ENCODE peak calls at places on chromosomes 12 and 14, in ten cellular contexts. N is HFFc6; Q is foreskin fibroblast; E is AG04450; G is NCI-H1105; X is stimulated activated CD4-positive, alpha-beta T cell treated with anti-CD3 and anti-CD28 coated beads, Interleukin-2, amount 100 ng/mL, for 48 hours; W is cardiac muscle cell; T is SK-N-SH; Y is lung; A is NT2/D1. C is an unnamed sample.

GRCh38 chr12:38905480-38906351 is at the start of gene CPNE8:
- DNase-seq in N (no peak), Q (peak; percentile 66), E (no peak), G (no peak), X (peak; percentile 29), W (peak; percentile 19), T (peak; percentile 55), Y (peak; percentile 78), A (peak; percentile 35), C (no peak)

GRCh38 chr12:25558566-25558965 is 5.5 kb upstream of the LMNTD1 start:
- DNase-seq in N (no peak), Q (peak; percentile 12), E (no peak), G (no peak), X (no peak), W (no peak), T (no peak), Y (no peak), A (no peak), C (no peak)

GRCh38 chr12:124053855-124054254 is 80.8 kb downstream of the ZNF664 start:
- DNase-seq in N (peak; percentile 48), Q (peak; percentile 66), E (peak; percentile 18), G (no peak), X (no peak), W (peak; percentile 73), T (peak; percentile 44), Y (peak; percentile 49), A (peak; percentile 69), C (peak; percentile 14)

GRCh38 chr12:102645968-102646367 is 165.6 kb upstream of the IGF1 start:
- DNase-seq in N (no peak), Q (no peak), E (no peak), G (no peak), X (no peak), W (no peak), T (no peak), Y (no peak), A (no peak), C (no peak)

GRCh38 chr12:104234926-104235499 is 19.4 kb downstream of the TXNRD1 start:
- DNase-seq in N (no peak), Q (no peak), E (no peak), G (no peak), X (no peak), W (no peak), T (no peak), Y (no peak), A (no peak), C (no peak)

GRCh38 chr12:50442178-50442908 is 41.7 kb downstream of the LARP4 start:
- DNase-seq in N (no peak), Q (no peak), E (no peak), G (no peak), X (no peak), W (no peak), T (no peak), Y (no peak), A (no peak), C (no peak)

GRCh38 chr12:120261951-120262851 is 3.3 kb downstream of the PXN start:
- DNase-seq in N (peak; percentile 55), Q (peak; percentile 62), E (no peak), G (no peak), X (no peak), W (no peak), T (no peak), Y (no peak), A (no peak), C (no peak)

GRCh38 chr12:50081096-50081808 is 3.9 kb upstream of the SMARCD1 start:
- DNase-seq in N (no peak), Q (no peak), E (no peak), G (no peak), X (no peak), W (no peak), T (no peak), Y (no peak), A (no peak), C (no peak)

GRCh38 chr14:91614187-91614586 is 104.1 kb upstream of the PPP4R3A start:
- DNase-seq in N (no peak), Q (peak; percentile 17), E (no peak), G (no peak), X (no peak), W (no peak), T (no peak), Y (no peak), A (no peak), C (no peak)

GRCh38 chr12:89648211-89648930 is 60.3 kb downstream of the ATP2B1 start:
- DNase-seq in N (peak; percentile 1), Q (peak; percentile 48), E (no peak), G (no peak), X (no peak), W (peak; percentile 34), T (peak; percentile 13), Y (no peak), A (peak; percentile 76), C (no peak)

GRCh38 chr12:48999371-49000131 is at the start of gene DDN:
- DNase-seq in N (peak; percentile 53), Q (peak; percentile 67), E (no peak), G (no peak), X (no peak), W (peak; percentile 83), T (peak; percentile 86), Y (no peak), A (no peak), C (peak; percentile 12)

GRCh38 chr14:95467232-95467631 is 49.2 kb downstream of the SYNE3 start:
- DNase-seq in N (no peak), Q (no peak), E (no peak), G (no peak), X (no peak), W (no peak), T (no peak), Y (peak; percentile 49), A (no peak), C (no peak)

GRCh38 chr14:99725774-99726537 is 41.9 kb downstream of the CYP46A1 start:
- DNase-seq in N (no peak), Q (no peak), E (no peak), G (no peak), X (no peak), W (no peak), T (no peak), Y (no peak), A (no peak), C (no peak)

GRCh38 chr12:101608301-101609133 is 13.7 kb downstream of the MYBPC1 start:
- DNase-seq in N (no peak), Q (no peak), E (no peak), G (no peak), X (no peak), W (no peak), T (no peak), Y (peak; percentile 55), A (no peak), C (no peak)

GRCh38 chr12:20567413-20567812 is 127.7 kb upstream of the SLCO1C1 start:
- DNase-seq in N (no peak), Q (peak; percentile 19), E (no peak), G (no peak), X (no peak), W (no peak), T (no peak), Y (no peak), A (no peak), C (no peak)

GRCh38 chr14:74535756-74536325 is 42.3 kb downstream of the ISCA2 start:
- DNase-seq in N (no peak), Q (no peak), E (no peak), G (no peak), X (no peak), W (no peak), T (peak; percentile 65), Y (no peak), A (no peak), C (no peak)

GRCh38 chr14:24965934-24966593 is 83.9 kb downstream of the STXBP6 start:
- DNase-seq in N (peak; percentile 92), Q (peak; percentile 91), E (no peak), G (no peak), X (no peak), W (peak; percentile 30), T (no peak), Y (no peak), A (no peak), C (no peak)

GRCh38 chr14:91125801-91126200 is 11.9 kb downstream of the DGLUCY start:
- DNase-seq in N (no peak), Q (no peak), E (no peak), G (no peak), X (no peak), W (no peak), T (no peak), Y (no peak), A (no peak), C (no peak)

GRCh38 chr12:5456906-5457305 is 25.0 kb downstream of the NTF3 start:
- DNase-seq in N (peak; percentile 73), Q (peak; percentile 58), E (peak; percentile 57), G (no peak), X (no peak), W (no peak), T (no peak), Y (no peak), A (no peak), C (no peak)

GRCh38 chr14:92471919-92472318 is 41.7 kb upstream of the RIN3 start:
- DNase-seq in N (peak; percentile 62), Q (peak; percentile 83), E (peak; percentile 86), G (no peak), X (no peak), W (no peak), T (no peak), Y (no peak), A (peak; percentile 77), C (no peak)

GRCh38 chr12:42921741-42922511 is 332.4 kb upstream of the PRICKLE1 start:
- DNase-seq in N (peak; percentile 39), Q (peak; percentile 86), E (peak; percentile 30), G (no peak), X (no peak), W (no peak), T (peak; percentile 9), Y (no peak), A (no peak), C (no peak)

GRCh38 chr12:120972870-120973543 is 5.3 kb upstream of the HNF1A start:
- DNase-seq in N (peak; percentile 6), Q (no peak), E (no peak), G (no peak), X (no peak), W (peak; percentile 68), T (no peak), Y (peak; percentile 49), A (peak; percentile 98), C (no peak)

GRCh38 chr12:857611-858010 is 91.9 kb downstream of the RAD52 start:
- DNase-seq in N (peak; percentile 77), Q (peak; percentile 89), E (peak; percentile 42), G (no peak), X (no peak), W (no peak), T (no peak), Y (no peak), A (no peak), C (no peak)

GRCh38 chr14:93132472-93133065 is 16.8 kb upstream of the ITPK1 start:
- DNase-seq in N (peak; percentile 19), Q (peak; percentile 74), E (no peak), G (no peak), X (no peak), W (peak; percentile 75), T (peak; percentile 63), Y (no peak), A (no peak), C (no peak)

GRCh38 chr14:104805326-104805678 is 4.4 kb downstream of the ZBTB42 start:
- DNase-seq in N (peak; percentile 58), Q (peak; percentile 93), E (peak; percentile 65), G (no peak), X (no peak), W (peak; percentile 13), T (peak; percentile 36), Y (peak; percentile 78), A (no peak), C (no peak)

GRCh38 chr14:22572562-22573058 is 16.4 kb downstream of the DAD1 start:
- DNase-seq in N (peak; percentile 72), Q (peak; percentile 71), E (no peak), G (no peak), X (no peak), W (no peak), T (no peak), Y (no peak), A (no peak), C (no peak)

GRCh38 chr14:58942516-58942915 is 246.0 kb upstream of the DAAM1 start:
- DNase-seq in N (peak; percentile 18), Q (peak; percentile 8), E (no peak), G (no peak), X (no peak), W (peak; percentile 52), T (no peak), Y (no peak), A (no peak), C (no peak)

GRCh38 chr14:75025082-75025481 is 22.4 kb downstream of the EIF2B2 start:
- DNase-seq in N (no peak), Q (no peak), E (no peak), G (no peak), X (no peak), W (no peak), T (no peak), Y (no peak), A (no peak), C (no peak)